ENCODE peak calls at places on chromosomes 4 and X, in nine cellular contexts. One of them, this sample, is unnamed.

GRCh38 chr4:146643812-146644401 is 5.2 kb downstream of the POU4F2 start:
- DNase-seq in esophagus squamous epithelium: no peak
- DNase-seq in uterus: no peak
- DNase-seq in stomach: no peak
- DNase-seq in tibial nerve: no peak
- DNase-seq in A549: no peak
- DNase-seq in Peyer's patch: no peak
- DNase-seq in body of pancreas: no peak
- DNase-seq in heart left ventricle: no peak
- DNase-seq in this sample: no peak

GRCh38 chrX:27679281-27679680 is 89.1 kb downstream of the DCAF8L2 start:
- DNase-seq in uterus: no peak
- DNase-seq in body of pancreas: no peak
- DNase-seq in heart left ventricle: no peak
- DNase-seq in tibial nerve: no peak
- DNase-seq in stomach: no peak
- DNase-seq in A549: no peak
- DNase-seq in Peyer's patch: no peak
- DNase-seq in esophagus squamous epithelium: no peak
- DNase-seq in this sample: no peak

GRCh38 chr4:169823685-169824084 is 65.9 kb upstream of the HPF1 start:
- DNase-seq in body of pancreas: peak; percentile 25
- DNase-seq in esophagus squamous epithelium: no peak
- DNase-seq in uterus: no peak
- DNase-seq in Peyer's patch: no peak
- DNase-seq in stomach: no peak
- DNase-seq in A549: peak; percentile 27
- DNase-seq in heart left ventricle: peak; percentile 33
- DNase-seq in tibial nerve: no peak
- DNase-seq in this sample: peak; percentile 12

GRCh38 chr4:70715097-70715496 is 6.7 kb upstream of the RUFY3 start:
- DNase-seq in esophagus squamous epithelium: no peak
- DNase-seq in heart left ventricle: no peak
- DNase-seq in body of pancreas: no peak
- DNase-seq in A549: no peak
- DNase-seq in stomach: no peak
- DNase-seq in tibial nerve: no peak
- DNase-seq in Peyer's patch: no peak
- DNase-seq in uterus: no peak
- DNase-seq in this sample: no peak

GRCh38 chr4:81595287-81595686 is 123.6 kb upstream of the RASGEF1B start:
- DNase-seq in heart left ventricle: no peak
- DNase-seq in tibial nerve: no peak
- DNase-seq in esophagus squamous epithelium: no peak
- DNase-seq in Peyer's patch: no peak
- DNase-seq in uterus: no peak
- DNase-seq in stomach: no peak
- DNase-seq in A549: no peak
- DNase-seq in body of pancreas: no peak
- DNase-seq in this sample: no peak

GRCh38 chr4:125104616-125105015 is 210.1 kb upstream of the FAT4 start:
- DNase-seq in A549: no peak
- DNase-seq in Peyer's patch: no peak
- DNase-seq in tibial nerve: no peak
- DNase-seq in uterus: no peak
- DNase-seq in body of pancreas: no peak
- DNase-seq in heart left ventricle: no peak
- DNase-seq in stomach: no peak
- DNase-seq in esophagus squamous epithelium: no peak
- DNase-seq in this sample: no peak

GRCh38 chr4:177706916-177707315 is 264.7 kb upstream of the AGA start:
- DNase-seq in A549: no peak
- DNase-seq in esophagus squamous epithelium: no peak
- DNase-seq in Peyer's patch: no peak
- DNase-seq in body of pancreas: no peak
- DNase-seq in uterus: no peak
- DNase-seq in heart left ventricle: no peak
- DNase-seq in tibial nerve: no peak
- DNase-seq in stomach: no peak
- DNase-seq in this sample: no peak

GRCh38 chr4:82677327-82677726 is 115.5 kb upstream of the TMEM150C start:
- DNase-seq in esophagus squamous epithelium: no peak
- DNase-seq in Peyer's patch: no peak
- DNase-seq in A549: no peak
- DNase-seq in uterus: no peak
- DNase-seq in heart left ventricle: no peak
- DNase-seq in tibial nerve: no peak
- DNase-seq in stomach: no peak
- DNase-seq in body of pancreas: no peak
- DNase-seq in this sample: peak; percentile 84

GRCh38 chrX:71128166-71128833 is 9.9 kb downstream of the MED12 start:
- DNase-seq in A549: peak; percentile 14
- DNase-seq in body of pancreas: no peak
- DNase-seq in tibial nerve: no peak
- DNase-seq in heart left ventricle: no peak
- DNase-seq in stomach: no peak
- DNase-seq in esophagus squamous epithelium: no peak
- DNase-seq in Peyer's patch: no peak
- DNase-seq in uterus: no peak
- DNase-seq in this sample: no peak

GRCh38 chr4:147511005-147511660 is 30.2 kb downstream of the EDNRA start:
- DNase-seq in stomach: no peak
- DNase-seq in A549: no peak
- DNase-seq in Peyer's patch: no peak
- DNase-seq in heart left ventricle: no peak
- DNase-seq in uterus: no peak
- DNase-seq in body of pancreas: no peak
- DNase-seq in esophagus squamous epithelium: no peak
- DNase-seq in tibial nerve: no peak
- DNase-seq in this sample: no peak

GRCh38 chr4:102344955-102345794 is at the start of gene SLC39A8:
- DNase-seq in esophagus squamous epithelium: peak; percentile 46
- DNase-seq in A549: peak; percentile 89
- DNase-seq in body of pancreas: peak; percentile 88
- DNase-seq in uterus: peak; percentile 75
- DNase-seq in tibial nerve: peak; percentile 68
- DNase-seq in stomach: peak; percentile 82
- DNase-seq in Peyer's patch: peak; percentile 92
- DNase-seq in heart left ventricle: peak; percentile 85
- DNase-seq in this sample: peak; percentile 82

GRCh38 chrX:122269243-122269781 is 914.8 kb upstream of the GRIA3 start:
- DNase-seq in Peyer's patch: no peak
- DNase-seq in uterus: no peak
- DNase-seq in esophagus squamous epithelium: no peak
- DNase-seq in body of pancreas: no peak
- DNase-seq in tibial nerve: no peak
- DNase-seq in A549: no peak
- DNase-seq in heart left ventricle: no peak
- DNase-seq in stomach: no peak
- DNase-seq in this sample: no peak

GRCh38 chr4:119962631-119963030 is 104.0 kb downstream of the MAD2L1 start:
- DNase-seq in body of pancreas: no peak
- DNase-seq in esophagus squamous epithelium: no peak
- DNase-seq in heart left ventricle: no peak
- DNase-seq in Peyer's patch: no peak
- DNase-seq in A549: no peak
- DNase-seq in uterus: no peak
- DNase-seq in stomach: no peak
- DNase-seq in tibial nerve: no peak
- DNase-seq in this sample: no peak

GRCh38 chr4:114226178-114226577 is 246.7 kb upstream of the ARSJ start:
- DNase-seq in uterus: no peak
- DNase-seq in Peyer's patch: no peak
- DNase-seq in esophagus squamous epithelium: no peak
- DNase-seq in tibial nerve: no peak
- DNase-seq in heart left ventricle: no peak
- DNase-seq in body of pancreas: no peak
- DNase-seq in A549: no peak
- DNase-seq in stomach: no peak
- DNase-seq in this sample: no peak

GRCh38 chrX:138995458-138995857 is 283.9 kb upstream of the FGF13 start:
- DNase-seq in esophagus squamous epithelium: no peak
- DNase-seq in heart left ventricle: no peak
- DNase-seq in tibial nerve: no peak
- DNase-seq in body of pancreas: no peak
- DNase-seq in stomach: no peak
- DNase-seq in uterus: no peak
- DNase-seq in Peyer's patch: no peak
- DNase-seq in A549: no peak
- DNase-seq in this sample: no peak
- TF ChIP-seq POLR2A in esophagus squamous epithelium: no peak
- TF ChIP-seq POLR2A in heart left ventricle: no peak
- TF ChIP-seq POLR2A in tibial nerve: no peak
- TF ChIP-seq POLR2A in body of pancreas: no peak
- TF ChIP-seq POLR2A in stomach: no peak
- TF ChIP-seq POLR2A in uterus: no peak
- TF ChIP-seq POLR2A in Peyer's patch: no peak
- TF ChIP-seq POLR2A in A549: no peak
- TF ChIP-seq POLR2A in this sample: no peak

DNA sequence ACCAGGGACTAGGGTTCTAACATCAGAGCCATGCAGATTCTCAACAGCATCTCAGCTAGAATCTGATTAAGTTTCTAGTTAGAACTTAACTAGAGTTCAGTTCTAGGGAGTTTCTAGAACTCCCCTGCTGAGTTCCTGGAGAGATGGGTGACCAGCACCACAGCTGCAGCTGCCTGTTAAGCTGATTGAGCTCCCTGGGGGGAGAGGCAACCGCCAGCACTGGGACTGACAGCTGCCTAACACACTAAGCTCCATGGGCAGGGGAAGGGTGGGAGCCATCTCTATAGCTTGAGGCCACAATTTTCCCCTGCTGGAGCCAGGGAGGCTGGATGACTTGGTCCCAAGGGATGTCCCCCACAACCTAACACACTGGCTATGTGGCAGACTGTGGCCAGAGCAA is 84.2 kb downstream of the CHIC1 start:
- DNase-seq in Peyer's patch: no peak
- DNase-seq in stomach: no peak
- DNase-seq in body of pancreas: no peak
- DNase-seq in heart left ventricle: no peak
- DNase-seq in A549: no peak
- DNase-seq in tibial nerve: no peak
- DNase-seq in esophagus squamous epithelium: no peak
- DNase-seq in uterus: no peak
- DNase-seq in this sample: no peak
- H3K9me3 ChIP-seq in Peyer's patch: no peaks in the 10 kb centered on the region
- H3K9me3 ChIP-seq in stomach: no peaks in the 10 kb centered on the region
- H3K9me3 ChIP-seq in body of pancreas: no peaks in the 10 kb centered on the region
- H3K9me3 ChIP-seq in heart left ventricle: peaks cover 16% of the 10 kb centered on the region
- H3K9me3 ChIP-seq in A549: peaks cover 5% of the 10 kb centered on the region
- H3K9me3 ChIP-seq in tibial nerve: peaks cover 33% of the 10 kb centered on the region
- H3K9me3 ChIP-seq in esophagus squamous epithelium: no peaks in the 10 kb centered on the region
- H3K9me3 ChIP-seq in uterus: peaks cover 6% of the 10 kb centered on the region
- H3K9me3 ChIP-seq in this sample: no peaks in the 10 kb centered on the region

DNA sequence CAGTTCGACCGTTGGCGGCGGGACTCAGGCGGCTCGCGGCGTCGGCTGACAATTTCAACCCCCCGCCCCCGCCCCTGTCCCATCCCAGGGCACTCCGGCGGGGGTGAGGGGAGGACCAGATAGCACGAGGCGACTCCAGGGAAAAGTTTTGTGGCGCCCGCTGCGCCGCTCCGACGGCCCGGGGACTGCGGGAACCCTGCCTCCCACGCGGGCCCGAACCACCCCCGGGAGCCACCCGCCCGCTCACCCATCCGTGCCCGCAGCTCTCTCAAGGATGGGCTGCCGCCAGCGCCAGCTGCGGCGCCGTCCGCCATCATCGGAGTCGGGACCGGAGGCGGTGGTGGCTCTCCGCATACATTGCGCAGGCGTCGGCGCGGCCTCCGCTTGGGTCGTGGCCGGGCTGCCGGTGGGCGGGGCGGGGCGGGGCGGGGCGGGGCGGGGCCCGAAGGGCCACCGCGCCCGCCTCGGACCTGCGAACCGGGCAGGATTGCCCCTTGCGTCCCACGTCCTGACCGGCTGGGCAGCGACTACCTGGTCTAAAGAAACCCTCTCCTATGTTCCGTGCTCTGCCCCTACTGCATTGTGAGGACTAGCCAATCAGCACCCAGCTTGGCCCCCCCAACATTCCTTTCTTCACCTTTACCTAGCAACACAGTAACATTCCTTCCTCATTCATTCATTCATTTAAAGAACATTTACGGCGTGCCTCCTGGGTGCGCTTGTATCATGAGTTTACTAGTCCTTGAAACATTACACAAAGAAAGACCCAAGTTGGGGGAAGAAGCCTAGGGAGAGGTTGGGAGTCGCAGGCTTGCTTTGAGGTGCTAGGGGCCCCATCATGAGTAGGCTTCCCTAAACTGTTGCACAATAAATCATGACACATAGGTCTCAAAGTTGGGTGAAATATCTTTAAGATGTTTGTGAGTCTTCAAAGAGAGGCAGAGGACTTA is at the start of gene MAP7D3:
- DNase-seq in heart left ventricle: peak; percentile 63
- DNase-seq in uterus: peak; percentile 58
- DNase-seq in Peyer's patch: peak; percentile 69
- DNase-seq in tibial nerve: peak; percentile 32
- DNase-seq in esophagus squamous epithelium: no peak
- DNase-seq in A549: peak; percentile 69
- DNase-seq in stomach: peak; percentile 60
- DNase-seq in body of pancreas: peak; percentile 66
- DNase-seq in this sample: peak; percentile 18
- H3K27ac ChIP-seq in heart left ventricle: peak within 1 kb of the TSS; percentile 81
- H3K27ac ChIP-seq in uterus: peak within 1 kb of the TSS; percentile 83
- H3K27ac ChIP-seq in Peyer's patch: peak within 1 kb of the TSS; percentile 87
- H3K27ac ChIP-seq in tibial nerve: peak within 1 kb of the TSS; percentile 85
- H3K27ac ChIP-seq in esophagus squamous epithelium: peak within 1 kb of the TSS; percentile 86
- H3K27ac ChIP-seq in A549: peak within 1 kb of the TSS; percentile 91
- H3K27ac ChIP-seq in stomach: peak within 1 kb of the TSS; percentile 65
- H3K27ac ChIP-seq in body of pancreas: no peak within 1 kb of the TSS
- H3K27ac ChIP-seq in this sample: peak within 1 kb of the TSS; percentile 51

GRCh38 chr4:184446132-184446531 is 28.2 kb downstream of the IRF2 start:
- DNase-seq in body of pancreas: no peak
- DNase-seq in heart left ventricle: no peak
- DNase-seq in tibial nerve: no peak
- DNase-seq in A549: no peak
- DNase-seq in esophagus squamous epithelium: no peak
- DNase-seq in Peyer's patch: no peak
- DNase-seq in uterus: no peak
- DNase-seq in stomach: no peak
- DNase-seq in this sample: no peak

GRCh38 chr4:184443318-184443717 is 31.0 kb downstream of the IRF2 start:
- DNase-seq in stomach: no peak
- DNase-seq in tibial nerve: no peak
- DNase-seq in heart left ventricle: no peak
- DNase-seq in uterus: no peak
- DNase-seq in body of pancreas: no peak
- DNase-seq in esophagus squamous epithelium: no peak
- DNase-seq in Peyer's patch: no peak
- DNase-seq in A549: no peak
- DNase-seq in this sample: no peak

GRCh38 chr4:184441461-184442392 is 32.6 kb downstream of the IRF2 start:
- DNase-seq in tibial nerve: no peak
- DNase-seq in A549: no peak
- DNase-seq in body of pancreas: no peak
- DNase-seq in uterus: no peak
- DNase-seq in Peyer's patch: no peak
- DNase-seq in heart left ventricle: peak; percentile 38
- DNase-seq in esophagus squamous epithelium: no peak
- DNase-seq in stomach: no peak
- DNase-seq in this sample: no peak

GRCh38 chr4:184444953-184445309 is 29.4 kb downstream of the IRF2 start:
- DNase-seq in stomach: no peak
- DNase-seq in body of pancreas: peak; percentile 19
- DNase-seq in Peyer's patch: no peak
- DNase-seq in heart left ventricle: no peak
- DNase-seq in A549: no peak
- DNase-seq in uterus: no peak
- DNase-seq in esophagus squamous epithelium: no peak
- DNase-seq in tibial nerve: no peak
- DNase-seq in this sample: no peak

GRCh38 chr4:184444215-184444952 is 30.0 kb downstream of the IRF2 start:
- DNase-seq in uterus: no peak
- DNase-seq in tibial nerve: no peak
- DNase-seq in heart left ventricle: no peak
- DNase-seq in A549: no peak
- DNase-seq in body of pancreas: no peak
- DNase-seq in esophagus squamous epithelium: no peak
- DNase-seq in stomach: no peak
- DNase-seq in Peyer's patch: no peak
- DNase-seq in this sample: no peak
- TF ChIP-seq POLR2A in uterus: no peak
- TF ChIP-seq POLR2A in tibial nerve: no peak
- TF ChIP-seq POLR2A in heart left ventricle: no peak
- TF ChIP-seq POLR2A in A549: no peak
- TF ChIP-seq POLR2A in body of pancreas: no peak
- TF ChIP-seq POLR2A in esophagus squamous epithelium: no peak
- TF ChIP-seq POLR2A in stomach: no peak
- TF ChIP-seq POLR2A in Peyer's patch: no peak
- TF ChIP-seq POLR2A in this sample: no peak

This sample was measured in prostate gland.